ENCODE peak calls at places on chromosome 20, in six cellular contexts. One of them, this sample, is unnamed.

GRCh38 chr20:61253640-61254511 is 1.8 kb downstream of the CDH4 start:
- DNase-seq in PC-3: no peak
- DNase-seq in fibroblast of lung: peak; percentile 39
- DNase-seq in ovary: no peak
- DNase-seq in right atrium auricular region: no peak
- DNase-seq in heart left ventricle: no peak
- DNase-seq in this sample: no peak

GRCh38 chr20:62356948-62357667 is 10.0 kb downstream of the LAMA5 start:
- DNase-seq in right atrium auricular region: no peak
- DNase-seq in fibroblast of lung: peak; percentile 67
- DNase-seq in PC-3: peak; percentile 82
- DNase-seq in ovary: peak; percentile 79
- DNase-seq in heart left ventricle: peak; percentile 85
- DNase-seq in this sample: no peak

GRCh38 chr20:32465092-32465900 is 107.2 kb downstream of the ASXL1 start:
- DNase-seq in fibroblast of lung: peak; percentile 86
- DNase-seq in ovary: peak; percentile 57
- DNase-seq in right atrium auricular region: peak; percentile 81
- DNase-seq in PC-3: no peak
- DNase-seq in heart left ventricle: peak; percentile 69
- DNase-seq in this sample: no peak

GRCh38 chr20:6519556-6519955 is 247.9 kb upstream of the BMP2 start:
- DNase-seq in fibroblast of lung: peak; percentile 86
- DNase-seq in right atrium auricular region: no peak
- DNase-seq in ovary: no peak
- DNase-seq in PC-3: peak; percentile 90
- DNase-seq in heart left ventricle: no peak
- DNase-seq in this sample: peak; percentile 52

GRCh38 chr20:60201198-60201597 is 243.0 kb downstream of the CDH26 start:
- DNase-seq in PC-3: no peak
- DNase-seq in right atrium auricular region: no peak
- DNase-seq in fibroblast of lung: no peak
- DNase-seq in heart left ventricle: no peak
- DNase-seq in ovary: no peak
- DNase-seq in this sample: no peak

GRCh38 chr20:9319687-9320384 is 194.6 kb upstream of the LAMP5 start:
- DNase-seq in right atrium auricular region: no peak
- DNase-seq in ovary: no peak
- DNase-seq in heart left ventricle: no peak
- DNase-seq in fibroblast of lung: no peak
- DNase-seq in PC-3: no peak
- DNase-seq in this sample: no peak

GRCh38 chr20:63756648-63756991 is 17.0 kb downstream of the SLC2A4RG start:
- DNase-seq in heart left ventricle: no peak
- DNase-seq in ovary: no peak
- DNase-seq in right atrium auricular region: no peak
- DNase-seq in PC-3: no peak
- DNase-seq in fibroblast of lung: no peak
- DNase-seq in this sample: no peak

GRCh38 chr20:35503841-35504460 is 25.5 kb downstream of the C20orf173 start:
- DNase-seq in fibroblast of lung: peak; percentile 3
- DNase-seq in ovary: peak; percentile 68
- DNase-seq in heart left ventricle: peak; percentile 54
- DNase-seq in PC-3: no peak
- DNase-seq in right atrium auricular region: no peak
- DNase-seq in this sample: no peak

GRCh38 chr20:4091332-4092135 is 76.2 kb upstream of the RNF24 start:
- DNase-seq in right atrium auricular region: peak; percentile 70
- DNase-seq in heart left ventricle: peak; percentile 53
- DNase-seq in PC-3: peak; percentile 76
- DNase-seq in fibroblast of lung: peak; percentile 73
- DNase-seq in ovary: peak; percentile 78
- DNase-seq in this sample: no peak
- TF ChIP-seq CTCF in right atrium auricular region: peak; percentile 77
- TF ChIP-seq CTCF in heart left ventricle: peak; percentile 72
- TF ChIP-seq CTCF in PC-3: peak; percentile 71
- TF ChIP-seq CTCF in fibroblast of lung: peak; percentile 78
- TF ChIP-seq CTCF in ovary: no peak
- TF ChIP-seq CTCF in this sample: peak; percentile 79

GRCh38 chr20:37417857-37418501 is 72.0 kb downstream of the SRC start:
- DNase-seq in heart left ventricle: no peak
- DNase-seq in ovary: no peak
- DNase-seq in PC-3: no peak
- DNase-seq in right atrium auricular region: no peak
- DNase-seq in fibroblast of lung: peak; percentile 31
- DNase-seq in this sample: no peak

GRCh38 chr20:37419307-37419706 is 73.4 kb downstream of the SRC start:
- DNase-seq in right atrium auricular region: no peak
- DNase-seq in ovary: no peak
- DNase-seq in heart left ventricle: no peak
- DNase-seq in fibroblast of lung: no peak
- DNase-seq in PC-3: no peak
- DNase-seq in this sample: no peak

GRCh38 chr20:37417146-37417856 is 71.4 kb downstream of the SRC start:
- DNase-seq in fibroblast of lung: no peak
- DNase-seq in PC-3: no peak
- DNase-seq in heart left ventricle: no peak
- DNase-seq in ovary: no peak
- DNase-seq in right atrium auricular region: no peak
- DNase-seq in this sample: no peak

GRCh38 chr20:37419774-37420542 is 74.0 kb downstream of the SRC start:
- DNase-seq in ovary: no peak
- DNase-seq in heart left ventricle: no peak
- DNase-seq in PC-3: no peak
- DNase-seq in right atrium auricular region: no peak
- DNase-seq in fibroblast of lung: no peak
- DNase-seq in this sample: no peak

GRCh38 chr20:37418591-37418990 is 72.7 kb downstream of the SRC start:
- DNase-seq in heart left ventricle: no peak
- DNase-seq in PC-3: no peak
- DNase-seq in ovary: no peak
- DNase-seq in fibroblast of lung: no peak
- DNase-seq in right atrium auricular region: no peak
- DNase-seq in this sample: no peak
- H3K27me3 ChIP-seq in heart left ventricle: peaks cover 30% of the 10 kb centered on the region
- H3K27me3 ChIP-seq in PC-3: peaks cover 12% of the 10 kb centered on the region
- H3K27me3 ChIP-seq in ovary: no peaks in the 10 kb centered on the region
- H3K27me3 ChIP-seq in fibroblast of lung: peaks cover 41% of the 10 kb centered on the region
- H3K27me3 ChIP-seq in right atrium auricular region: no peaks in the 10 kb centered on the region
- H3K27me3 ChIP-seq in this sample: peaks cover 82% of the 10 kb centered on the region

DNA sequence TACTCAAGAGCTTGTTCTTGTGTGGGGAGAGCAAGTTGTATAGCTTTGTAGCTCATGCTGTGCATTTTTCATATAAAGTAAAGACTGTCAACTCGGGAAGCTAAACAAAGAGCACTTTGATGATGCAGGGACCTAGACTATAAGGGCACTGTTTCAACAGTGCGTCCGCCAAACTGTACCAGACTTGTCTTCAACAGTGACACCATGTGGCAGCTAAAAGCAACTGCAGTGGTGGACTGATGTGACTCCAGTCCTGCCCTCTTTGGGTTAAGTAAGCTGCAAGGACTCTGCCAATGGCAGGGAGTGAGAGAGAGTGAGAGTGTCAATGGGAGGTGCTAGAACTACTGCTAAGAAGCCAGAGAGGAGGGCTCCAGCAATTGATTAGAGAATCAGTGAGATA is 48.1 kb upstream of the MC3R start:
- DNase-seq in heart left ventricle: no peak
- DNase-seq in right atrium auricular region: no peak
- DNase-seq in fibroblast of lung: no peak
- DNase-seq in ovary: no peak
- DNase-seq in PC-3: peak; percentile 6
- DNase-seq in this sample: no peak
- H3K4me1 ChIP-seq in heart left ventricle: no peaks in the 10 kb centered on the region
- H3K4me1 ChIP-seq in right atrium auricular region: no peaks in the 10 kb centered on the region
- H3K4me1 ChIP-seq in fibroblast of lung: no peaks in the 10 kb centered on the region
- H3K4me1 ChIP-seq in ovary: no peaks in the 10 kb centered on the region
- H3K4me1 ChIP-seq in PC-3: no peaks in the 10 kb centered on the region
- H3K4me1 ChIP-seq in this sample: no peaks in the 10 kb centered on the region

GRCh38 chr20:23637282-23638221 is at the start of gene CST3:
- DNase-seq in ovary: peak; percentile 93
- DNase-seq in PC-3: peak; percentile 84
- DNase-seq in heart left ventricle: peak; percentile 95
- DNase-seq in right atrium auricular region: peak; percentile 89
- DNase-seq in fibroblast of lung: peak; percentile 88
- DNase-seq in this sample: peak; percentile 71
- TF ChIP-seq CTCF in ovary: no peak
- TF ChIP-seq CTCF in PC-3: no peak
- TF ChIP-seq CTCF in heart left ventricle: no peak
- TF ChIP-seq CTCF in right atrium auricular region: peak; percentile 45
- TF ChIP-seq CTCF in fibroblast of lung: no peak
- TF ChIP-seq CTCF in this sample: no peak